ENCODE peak calls at places on chromosomes 2 and 18, in ten cellular contexts. One of them, this sample, is unnamed.

GRCh38 chr18:35328868-35329267 is 15.4 kb downstream of the ZNF24 start:
- DNase-seq in GM23248: no peak
- DNase-seq in stimulated activated CD8-positive, alpha-beta memory T cell treated with anti-CD3 and anti-CD28 coated beads, Interleukin-15, amount 100 ng/mL, for 24 hours: no peak
- DNase-seq in NCI-H1105 treated with DMSO at 0.1 percent for 48 hours: no peak
- DNase-seq in tibial nerve: no peak
- DNase-seq in activated T-cell treated with anti-CD3 and anti-CD28 coated beads for 4 hours: no peak
- DNase-seq in right atrium auricular region: no peak
- DNase-seq in stimulated activated CD4-positive, alpha-beta T cell treated with anti-CD3 and anti-CD28 coated beads, Interleukin-1b, Interleukin-23, amount 100 ng/mL, for 48 hours: no peak
- DNase-seq in IMR-90: no peak
- DNase-seq in epithelial cell of proximal tubule: no peak
- DNase-seq in this sample: no peak

GRCh38 chr2:180184506-180184905 is 177.4 kb upstream of the CWC22 start:
- DNase-seq in GM23248: peak
- DNase-seq in stimulated activated CD8-positive, alpha-beta memory T cell treated with anti-CD3 and anti-CD28 coated beads, Interleukin-15, amount 100 ng/mL, for 24 hours: no peak
- DNase-seq in NCI-H1105 treated with DMSO at 0.1 percent for 48 hours: no peak
- DNase-seq in tibial nerve: no peak
- DNase-seq in activated T-cell treated with anti-CD3 and anti-CD28 coated beads for 4 hours: no peak
- DNase-seq in right atrium auricular region: no peak
- DNase-seq in stimulated activated CD4-positive, alpha-beta T cell treated with anti-CD3 and anti-CD28 coated beads, Interleukin-1b, Interleukin-23, amount 100 ng/mL, for 48 hours: no peak
- DNase-seq in IMR-90: peak
- DNase-seq in epithelial cell of proximal tubule: peak
- DNase-seq in this sample: no peak

GRCh38 chr2:160837416-160837815 is 322.8 kb upstream of the TANK start:
- DNase-seq in GM23248: peak
- DNase-seq in stimulated activated CD8-positive, alpha-beta memory T cell treated with anti-CD3 and anti-CD28 coated beads, Interleukin-15, amount 100 ng/mL, for 24 hours: no peak
- DNase-seq in NCI-H1105 treated with DMSO at 0.1 percent for 48 hours: no peak
- DNase-seq in tibial nerve: no peak
- DNase-seq in activated T-cell treated with anti-CD3 and anti-CD28 coated beads for 4 hours: no peak
- DNase-seq in right atrium auricular region: no peak
- DNase-seq in stimulated activated CD4-positive, alpha-beta T cell treated with anti-CD3 and anti-CD28 coated beads, Interleukin-1b, Interleukin-23, amount 100 ng/mL, for 48 hours: no peak
- DNase-seq in IMR-90: no peak
- DNase-seq in epithelial cell of proximal tubule: no peak
- DNase-seq in this sample: no peak

GRCh38 chr2:182949052-182949451 is 82.6 kb upstream of the FRZB start:
- DNase-seq in GM23248: no peak
- DNase-seq in stimulated activated CD8-positive, alpha-beta memory T cell treated with anti-CD3 and anti-CD28 coated beads, Interleukin-15, amount 100 ng/mL, for 24 hours: no peak
- DNase-seq in NCI-H1105 treated with DMSO at 0.1 percent for 48 hours: no peak
- DNase-seq in tibial nerve: no peak
- DNase-seq in activated T-cell treated with anti-CD3 and anti-CD28 coated beads for 4 hours: no peak
- DNase-seq in right atrium auricular region: no peak
- DNase-seq in stimulated activated CD4-positive, alpha-beta T cell treated with anti-CD3 and anti-CD28 coated beads, Interleukin-1b, Interleukin-23, amount 100 ng/mL, for 48 hours: no peak
- DNase-seq in IMR-90: no peak
- DNase-seq in epithelial cell of proximal tubule: no peak
- DNase-seq in this sample: no peak

GRCh38 chr2:132668986-132669853 is 785 bp downstream of the LYPD1 start:
- DNase-seq in GM23248: peak
- DNase-seq in stimulated activated CD8-positive, alpha-beta memory T cell treated with anti-CD3 and anti-CD28 coated beads, Interleukin-15, amount 100 ng/mL, for 24 hours: no peak
- DNase-seq in NCI-H1105 treated with DMSO at 0.1 percent for 48 hours: peak
- DNase-seq in tibial nerve: no peak
- DNase-seq in activated T-cell treated with anti-CD3 and anti-CD28 coated beads for 4 hours: no peak
- DNase-seq in right atrium auricular region: no peak
- DNase-seq in stimulated activated CD4-positive, alpha-beta T cell treated with anti-CD3 and anti-CD28 coated beads, Interleukin-1b, Interleukin-23, amount 100 ng/mL, for 48 hours: no peak
- DNase-seq in IMR-90: no peak
- DNase-seq in epithelial cell of proximal tubule: no peak
- DNase-seq in this sample: no peak

GRCh38 chr18:6776193-6776592 is 46.7 kb downstream of the ARHGAP28 start:
- DNase-seq in GM23248: peak
- DNase-seq in stimulated activated CD8-positive, alpha-beta memory T cell treated with anti-CD3 and anti-CD28 coated beads, Interleukin-15, amount 100 ng/mL, for 24 hours: no peak
- DNase-seq in NCI-H1105 treated with DMSO at 0.1 percent for 48 hours: no peak
- DNase-seq in tibial nerve: no peak
- DNase-seq in activated T-cell treated with anti-CD3 and anti-CD28 coated beads for 4 hours: no peak
- DNase-seq in right atrium auricular region: no peak
- DNase-seq in stimulated activated CD4-positive, alpha-beta T cell treated with anti-CD3 and anti-CD28 coated beads, Interleukin-1b, Interleukin-23, amount 100 ng/mL, for 48 hours: no peak
- DNase-seq in IMR-90: peak
- DNase-seq in epithelial cell of proximal tubule: no peak
- DNase-seq in this sample: no peak

GRCh38 chr2:238439093-238439849 is 12.5 kb downstream of the ASB1 start:
- DNase-seq in GM23248: peak
- DNase-seq in stimulated activated CD8-positive, alpha-beta memory T cell treated with anti-CD3 and anti-CD28 coated beads, Interleukin-15, amount 100 ng/mL, for 24 hours: no peak
- DNase-seq in NCI-H1105 treated with DMSO at 0.1 percent for 48 hours: no peak
- DNase-seq in tibial nerve: no peak
- DNase-seq in activated T-cell treated with anti-CD3 and anti-CD28 coated beads for 4 hours: peak
- DNase-seq in right atrium auricular region: peak
- DNase-seq in stimulated activated CD4-positive, alpha-beta T cell treated with anti-CD3 and anti-CD28 coated beads, Interleukin-1b, Interleukin-23, amount 100 ng/mL, for 48 hours: peak
- DNase-seq in IMR-90: peak
- DNase-seq in epithelial cell of proximal tubule: no peak
- DNase-seq in this sample: peak

GRCh38 chr2:10963155-10963554 is 51.4 kb downstream of the KCNF1 start:
- DNase-seq in GM23248: peak
- DNase-seq in stimulated activated CD8-positive, alpha-beta memory T cell treated with anti-CD3 and anti-CD28 coated beads, Interleukin-15, amount 100 ng/mL, for 24 hours: no peak
- DNase-seq in NCI-H1105 treated with DMSO at 0.1 percent for 48 hours: no peak
- DNase-seq in tibial nerve: no peak
- DNase-seq in activated T-cell treated with anti-CD3 and anti-CD28 coated beads for 4 hours: no peak
- DNase-seq in right atrium auricular region: no peak
- DNase-seq in stimulated activated CD4-positive, alpha-beta T cell treated with anti-CD3 and anti-CD28 coated beads, Interleukin-1b, Interleukin-23, amount 100 ng/mL, for 48 hours: no peak
- DNase-seq in IMR-90: peak
- DNase-seq in epithelial cell of proximal tubule: no peak
- DNase-seq in this sample: no peak

GRCh38 chr2:9145109-9145751 is 61.4 kb upstream of the ASAP2 start:
- DNase-seq in GM23248: peak
- DNase-seq in stimulated activated CD8-positive, alpha-beta memory T cell treated with anti-CD3 and anti-CD28 coated beads, Interleukin-15, amount 100 ng/mL, for 24 hours: no peak
- DNase-seq in NCI-H1105 treated with DMSO at 0.1 percent for 48 hours: no peak
- DNase-seq in tibial nerve: no peak
- DNase-seq in activated T-cell treated with anti-CD3 and anti-CD28 coated beads for 4 hours: no peak
- DNase-seq in right atrium auricular region: peak
- DNase-seq in stimulated activated CD4-positive, alpha-beta T cell treated with anti-CD3 and anti-CD28 coated beads, Interleukin-1b, Interleukin-23, amount 100 ng/mL, for 48 hours: no peak
- DNase-seq in IMR-90: peak
- DNase-seq in epithelial cell of proximal tubule: no peak
- DNase-seq in this sample: peak